ENCODE peak calls at places on chromosomes 11 and 22, in seven cellular contexts. One of them, this sample, is unnamed. For H3K27me3, the result is how much of the 10 kb centered on the place peaks cover.

GRCh38 chr11:34773826-34774225 is 142.4 kb downstream of the APIP start:
- DNase-seq in HL-60: no peak
- DNase-seq in upper lobe of right lung: no peak
- DNase-seq in psoas muscle: no peak
- DNase-seq in Karpas-422: no peak
- DNase-seq in GM23248: no peak
- DNase-seq in BJ: no peak
- DNase-seq in this sample: no peak

GRCh38 chr22:50455201-50455600 is 19.6 kb downstream of the SBF1 start:
- DNase-seq in BJ: no peak
- DNase-seq in HL-60: no peak
- DNase-seq in psoas muscle: no peak
- DNase-seq in Karpas-422: no peak
- DNase-seq in GM23248: no peak
- DNase-seq in upper lobe of right lung: no peak
- DNase-seq in this sample: no peak

GRCh38 chr22:37564111-37564711 is 3.9 kb downstream of the CDC42EP1 start:
- DNase-seq in upper lobe of right lung: no peak
- DNase-seq in HL-60: no peak
- DNase-seq in Karpas-422: no peak
- DNase-seq in GM23248: peak
- DNase-seq in BJ: no peak
- DNase-seq in psoas muscle: no peak
- DNase-seq in this sample: peak

GRCh38 chr11:73969091-73969490 is 13.6 kb downstream of the UCP2 start:
- DNase-seq in HL-60: no peak
- DNase-seq in GM23248: no peak
- DNase-seq in BJ: no peak
- DNase-seq in upper lobe of right lung: no peak
- DNase-seq in psoas muscle: no peak
- DNase-seq in Karpas-422: no peak
- DNase-seq in this sample: no peak

GRCh38 chr11:5486421-5486820 is 2.1 kb upstream of the OR52D1 start:
- DNase-seq in Karpas-422: no peak
- DNase-seq in HL-60: no peak
- DNase-seq in upper lobe of right lung: no peak
- DNase-seq in BJ: no peak
- DNase-seq in psoas muscle: no peak
- DNase-seq in GM23248: no peak
- DNase-seq in this sample: no peak

GRCh38 chr22:49297871-49298721 is 529.6 kb downstream of the BRD1 start:
- DNase-seq in GM23248: no peak
- DNase-seq in BJ: no peak
- DNase-seq in psoas muscle: no peak
- DNase-seq in Karpas-422: no peak
- DNase-seq in upper lobe of right lung: peak
- DNase-seq in HL-60: no peak
- DNase-seq in this sample: peak

GRCh38 chr11:100863080-100863581 is 176.0 kb downstream of the ARHGAP42 start:
- DNase-seq in upper lobe of right lung: no peak
- DNase-seq in HL-60: peak
- DNase-seq in BJ: peak
- DNase-seq in Karpas-422: no peak
- DNase-seq in GM23248: peak
- DNase-seq in psoas muscle: peak
- DNase-seq in this sample: peak

GRCh38 chr11:96132437-96132836 is 208.5 kb upstream of the MTMR2 start:
- DNase-seq in GM23248: no peak
- DNase-seq in HL-60: no peak
- DNase-seq in psoas muscle: no peak
- DNase-seq in upper lobe of right lung: no peak
- DNase-seq in BJ: no peak
- DNase-seq in Karpas-422: no peak
- DNase-seq in this sample: no peak

GRCh38 chr11:59216654-59217640 is 4.2 kb upstream of the MPEG1 start:
- DNase-seq in upper lobe of right lung: no peak
- DNase-seq in Karpas-422: peak
- DNase-seq in BJ: no peak
- DNase-seq in psoas muscle: no peak
- DNase-seq in HL-60: peak
- DNase-seq in GM23248: peak
- DNase-seq in this sample: peak

GRCh38 chr22:35619336-35620094 is 2.4 kb upstream of the MB start:
- DNase-seq in GM23248: no peak
- DNase-seq in Karpas-422: no peak
- DNase-seq in HL-60: no peak
- DNase-seq in psoas muscle: no peak
- DNase-seq in BJ: no peak
- DNase-seq in upper lobe of right lung: no peak
- DNase-seq in this sample: no peak

GRCh38 chr11:118153976-118154375 is 1.4 kb upstream of the SCN4B start:
- DNase-seq in HL-60: no peak
- DNase-seq in BJ: no peak
- DNase-seq in psoas muscle: no peak
- DNase-seq in GM23248: no peak
- DNase-seq in upper lobe of right lung: no peak
- DNase-seq in Karpas-422: no peak
- DNase-seq in this sample: no peak
- H3K27me3 ChIP-seq in HL-60: under half
- H3K27me3 ChIP-seq in BJ: half or more
- H3K27me3 ChIP-seq in psoas muscle: under half
- H3K27me3 ChIP-seq in GM23248: half or more
- H3K27me3 ChIP-seq in upper lobe of right lung: half or more
- H3K27me3 ChIP-seq in Karpas-422: under half
- H3K27me3 ChIP-seq in this sample: under half

DNA sequence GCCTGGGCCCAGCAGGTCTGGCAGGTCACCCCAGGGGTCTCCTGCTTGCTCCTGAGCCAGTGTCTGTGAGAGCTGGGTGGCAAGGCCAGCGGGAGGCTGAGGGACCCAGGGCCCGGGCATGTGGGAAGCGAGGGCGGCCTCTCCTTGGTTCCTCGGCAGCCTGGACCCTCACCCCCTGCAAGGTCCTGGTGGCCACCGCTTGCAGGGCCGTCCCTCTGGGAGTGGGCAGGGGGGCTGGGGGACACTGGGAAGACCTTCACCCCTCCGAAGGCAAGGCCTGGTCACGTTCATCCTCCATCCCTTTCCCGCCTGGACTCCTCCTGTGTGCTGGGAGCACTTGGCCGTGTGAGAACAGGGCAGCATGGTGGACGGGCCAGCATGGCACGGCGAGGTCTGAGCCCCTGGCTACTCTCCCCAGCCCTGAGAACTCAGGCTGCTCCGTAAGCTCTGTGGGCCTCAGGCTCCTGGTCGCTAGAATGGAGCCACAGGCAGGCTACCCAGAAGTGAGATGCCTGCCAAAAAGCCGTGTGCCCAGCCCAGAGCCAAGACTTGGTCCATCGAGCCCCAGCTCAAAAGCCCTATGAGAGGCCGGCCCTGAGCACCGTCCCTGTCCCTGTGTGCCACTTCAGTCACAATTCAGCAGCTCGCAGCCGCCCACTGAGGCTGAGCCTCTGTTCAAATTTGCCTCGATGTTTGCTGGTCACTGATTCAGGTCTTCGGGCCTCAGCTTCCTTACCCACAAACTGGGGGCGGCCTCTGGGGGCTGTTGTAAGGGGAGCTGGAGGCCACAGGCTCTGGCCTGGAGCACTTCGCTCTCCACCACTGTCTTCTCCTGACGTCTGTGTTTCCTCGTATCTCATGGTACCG is 45.0 kb downstream of the IGLL1 start:
- DNase-seq in psoas muscle: no peak
- DNase-seq in BJ: no peak
- DNase-seq in GM23248: no peak
- DNase-seq in upper lobe of right lung: peak
- DNase-seq in Karpas-422: no peak
- DNase-seq in HL-60: no peak
- DNase-seq in this sample: no peak
- H3K4me3 ChIP-seq in psoas muscle: no peak
- H3K4me3 ChIP-seq in BJ: no peak
- H3K4me3 ChIP-seq in GM23248: no peak
- H3K4me3 ChIP-seq in upper lobe of right lung: no peak
- H3K4me3 ChIP-seq in Karpas-422: no peak
- H3K4me3 ChIP-seq in HL-60: no peak
- H3K4me3 ChIP-seq in this sample: no peak

DNA sequence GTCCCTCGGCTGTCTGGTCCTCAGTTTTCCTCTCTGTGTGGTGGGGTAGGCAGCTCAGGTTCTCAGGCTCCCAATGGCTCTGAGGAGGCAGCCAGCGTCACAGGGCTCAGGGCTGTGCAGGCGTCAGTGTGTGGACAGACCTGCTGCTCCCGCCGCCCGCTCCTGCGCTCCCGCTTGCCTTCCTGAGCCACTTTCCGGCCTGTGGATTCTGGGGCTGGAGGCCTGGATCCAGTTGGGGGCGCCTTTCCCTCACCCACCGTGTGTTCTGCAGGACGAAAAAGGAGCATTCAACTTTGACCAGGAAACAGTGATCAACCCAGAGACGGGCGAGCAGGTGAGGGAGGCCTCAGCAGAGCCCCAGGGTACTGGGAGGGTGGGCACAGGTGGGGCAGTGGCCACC is 14.7 kb downstream of the DPP3 start:
- DNase-seq in GM23248: no peak
- DNase-seq in psoas muscle: no peak
- DNase-seq in Karpas-422: no peak
- DNase-seq in HL-60: no peak
- DNase-seq in upper lobe of right lung: no peak
- DNase-seq in BJ: no peak
- DNase-seq in this sample: no peak
- H3K27me3 ChIP-seq in GM23248: under half
- H3K27me3 ChIP-seq in psoas muscle: under half
- H3K27me3 ChIP-seq in Karpas-422: under half
- H3K27me3 ChIP-seq in HL-60: under half
- H3K27me3 ChIP-seq in upper lobe of right lung: under half
- H3K27me3 ChIP-seq in BJ: under half
- H3K27me3 ChIP-seq in this sample: under half

DNA sequence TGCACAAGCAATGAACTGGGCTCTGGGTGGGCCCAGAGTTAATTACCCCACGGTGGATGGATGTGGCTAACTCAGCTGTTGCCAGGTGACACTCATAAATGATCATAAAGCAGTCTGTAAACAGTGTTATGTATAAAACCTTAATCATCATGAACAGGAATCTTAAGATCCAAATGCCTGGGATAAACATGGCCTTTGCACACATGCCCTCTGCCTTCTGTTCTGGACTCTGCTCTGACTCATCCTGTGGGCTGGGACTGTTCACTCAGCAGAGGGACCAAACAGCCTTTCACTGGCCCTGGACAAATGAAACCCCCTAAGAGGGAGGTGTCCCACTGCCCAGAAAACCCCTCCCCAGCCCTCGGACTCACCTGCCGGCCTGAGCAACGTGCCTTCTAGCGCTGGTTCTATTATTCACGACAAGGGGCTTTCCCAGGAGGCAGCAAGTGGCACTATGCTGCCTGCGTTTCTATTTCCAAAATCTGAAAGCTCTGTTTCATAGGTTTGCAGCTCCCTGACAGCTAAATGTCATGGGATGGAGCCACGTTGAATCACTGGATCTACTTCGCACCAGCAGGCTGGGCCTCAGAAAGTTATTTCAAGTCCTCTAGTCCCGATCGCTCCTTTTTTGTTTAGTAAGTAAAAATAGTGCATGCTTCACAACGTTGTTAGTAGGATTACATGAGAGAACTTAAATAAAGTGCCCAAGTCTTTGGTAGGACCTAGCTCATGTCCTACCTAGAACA is 53.0 kb downstream of the LARGE1 start:
- DNase-seq in upper lobe of right lung: no peak
- DNase-seq in HL-60: no peak
- DNase-seq in BJ: no peak
- DNase-seq in GM23248: peak
- DNase-seq in psoas muscle: no peak
- DNase-seq in Karpas-422: no peak
- DNase-seq in this sample: peak
- H3K4me3 ChIP-seq in upper lobe of right lung: no peak
- H3K4me3 ChIP-seq in HL-60: no peak
- H3K4me3 ChIP-seq in BJ: no peak
- H3K4me3 ChIP-seq in GM23248: no peak
- H3K4me3 ChIP-seq in psoas muscle: no peak
- H3K4me3 ChIP-seq in Karpas-422: no peak
- H3K4me3 ChIP-seq in this sample: no peak

GRCh38 chr11:69861901-69862300 is 42.7 kb upstream of the FGF3 start:
- DNase-seq in GM23248: no peak
- DNase-seq in BJ: no peak
- DNase-seq in Karpas-422: no peak
- DNase-seq in upper lobe of right lung: no peak
- DNase-seq in psoas muscle: no peak
- DNase-seq in HL-60: no peak
- DNase-seq in this sample: no peak

GRCh38 chr11:69862331-69862761 is 43.1 kb upstream of the FGF3 start:
- DNase-seq in BJ: no peak
- DNase-seq in Karpas-422: no peak
- DNase-seq in upper lobe of right lung: no peak
- DNase-seq in psoas muscle: no peak
- DNase-seq in HL-60: no peak
- DNase-seq in GM23248: no peak
- DNase-seq in this sample: no peak

GRCh38 chr11:69860796-69861445 is 41.7 kb upstream of the FGF3 start:
- DNase-seq in BJ: no peak
- DNase-seq in GM23248: no peak
- DNase-seq in Karpas-422: no peak
- DNase-seq in upper lobe of right lung: no peak
- DNase-seq in HL-60: no peak
- DNase-seq in psoas muscle: no peak
- DNase-seq in this sample: no peak

GRCh38 chr11:69859275-69859934 is 40.2 kb upstream of the FGF3 start:
- DNase-seq in upper lobe of right lung: no peak
- DNase-seq in HL-60: no peak
- DNase-seq in GM23248: no peak
- DNase-seq in BJ: no peak
- DNase-seq in psoas muscle: no peak
- DNase-seq in Karpas-422: no peak
- DNase-seq in this sample: no peak

GRCh38 chr11:69860244-69860643 is 41.0 kb upstream of the FGF3 start:
- DNase-seq in upper lobe of right lung: no peak
- DNase-seq in psoas muscle: no peak
- DNase-seq in GM23248: no peak
- DNase-seq in BJ: no peak
- DNase-seq in HL-60: no peak
- DNase-seq in Karpas-422: no peak
- DNase-seq in this sample: no peak
- H3K27me3 ChIP-seq in upper lobe of right lung: under half
- H3K27me3 ChIP-seq in psoas muscle: under half
- H3K27me3 ChIP-seq in GM23248: under half
- H3K27me3 ChIP-seq in BJ: under half
- H3K27me3 ChIP-seq in HL-60: under half
- H3K27me3 ChIP-seq in Karpas-422: under half
- H3K27me3 ChIP-seq in this sample: under half

This sample was measured in adrenal gland.